ENCODE peak calls at places on chromosomes 6 and 20, in nine cellular contexts. One of them, this sample, is unnamed.

GRCh38 chr20:53757472-53757913 is 163.9 kb upstream of the ZNF217 start:
- DNase-seq in mammary epithelial cell: peak
- DNase-seq in AG04450: no peak
- DNase-seq in heart right ventricle: no peak
- DNase-seq in Peyer's patch: no peak
- DNase-seq in brain microvascular endothelial cell: no peak
- DNase-seq in OCI-LY7: no peak
- DNase-seq in neural progenitor cell: no peak
- DNase-seq in activated B cell treated with CpG ODN at 0.5 μM for 24 hours: no peak
- DNase-seq in this sample: no peak

GRCh38 chr6:129598244-129599187 is 111.5 kb downstream of the ARHGAP18 start:
- DNase-seq in heart right ventricle: peak
- DNase-seq in activated B cell treated with CpG ODN at 0.5 μM for 24 hours: no peak
- DNase-seq in AG04450: peak
- DNase-seq in mammary epithelial cell: peak
- DNase-seq in Peyer's patch: no peak
- DNase-seq in OCI-LY7: peak
- DNase-seq in brain microvascular endothelial cell: peak
- DNase-seq in neural progenitor cell: peak
- DNase-seq in this sample: no peak

GRCh38 chr6:21886601-21887091 is 293.1 kb downstream of the SOX4 start:
- DNase-seq in neural progenitor cell: no peak
- DNase-seq in mammary epithelial cell: no peak
- DNase-seq in Peyer's patch: no peak
- DNase-seq in brain microvascular endothelial cell: peak
- DNase-seq in OCI-LY7: no peak
- DNase-seq in AG04450: no peak
- DNase-seq in activated B cell treated with CpG ODN at 0.5 μM for 24 hours: no peak
- DNase-seq in heart right ventricle: no peak
- DNase-seq in this sample: no peak

GRCh38 chr6:30944051-30944450 is 3.3 kb downstream of the MUCL3 start:
- DNase-seq in activated B cell treated with CpG ODN at 0.5 μM for 24 hours: no peak
- DNase-seq in mammary epithelial cell: no peak
- DNase-seq in heart right ventricle: no peak
- DNase-seq in AG04450: no peak
- DNase-seq in brain microvascular endothelial cell: no peak
- DNase-seq in Peyer's patch: no peak
- DNase-seq in neural progenitor cell: no peak
- DNase-seq in OCI-LY7: no peak
- DNase-seq in this sample: no peak

GRCh38 chr6:116210316-116210715 is 43.6 kb downstream of the TSPYL4 start:
- DNase-seq in OCI-LY7: no peak
- DNase-seq in neural progenitor cell: no peak
- DNase-seq in Peyer's patch: no peak
- DNase-seq in activated B cell treated with CpG ODN at 0.5 μM for 24 hours: no peak
- DNase-seq in AG04450: no peak
- DNase-seq in mammary epithelial cell: no peak
- DNase-seq in heart right ventricle: no peak
- DNase-seq in brain microvascular endothelial cell: no peak
- DNase-seq in this sample: no peak

GRCh38 chr20:49647509-49647908 is 66.2 kb downstream of the B4GALT5 start:
- DNase-seq in heart right ventricle: no peak
- DNase-seq in activated B cell treated with CpG ODN at 0.5 μM for 24 hours: no peak
- DNase-seq in brain microvascular endothelial cell: no peak
- DNase-seq in neural progenitor cell: no peak
- DNase-seq in Peyer's patch: no peak
- DNase-seq in mammary epithelial cell: no peak
- DNase-seq in AG04450: no peak
- DNase-seq in OCI-LY7: no peak
- DNase-seq in this sample: no peak

GRCh38 chr20:59785986-59786753 is 147.3 kb downstream of the SYCP2 start:
- DNase-seq in OCI-LY7: no peak
- DNase-seq in heart right ventricle: no peak
- DNase-seq in activated B cell treated with CpG ODN at 0.5 μM for 24 hours: no peak
- DNase-seq in neural progenitor cell: no peak
- DNase-seq in Peyer's patch: no peak
- DNase-seq in mammary epithelial cell: no peak
- DNase-seq in brain microvascular endothelial cell: no peak
- DNase-seq in AG04450: no peak
- DNase-seq in this sample: peak

GRCh38 chr20:59933296-59933848 is at the start of gene SYCP2:
- DNase-seq in activated B cell treated with CpG ODN at 0.5 μM for 24 hours: peak
- DNase-seq in AG04450: no peak
- DNase-seq in OCI-LY7: no peak
- DNase-seq in neural progenitor cell: no peak
- DNase-seq in Peyer's patch: peak
- DNase-seq in brain microvascular endothelial cell: peak
- DNase-seq in heart right ventricle: peak
- DNase-seq in mammary epithelial cell: peak
- DNase-seq in this sample: no peak

GRCh38 chr6:96812077-96812703 is 25.1 kb downstream of the GPR63 start:
- DNase-seq in Peyer's patch: no peak
- DNase-seq in activated B cell treated with CpG ODN at 0.5 μM for 24 hours: no peak
- DNase-seq in heart right ventricle: no peak
- DNase-seq in OCI-LY7: no peak
- DNase-seq in mammary epithelial cell: no peak
- DNase-seq in brain microvascular endothelial cell: no peak
- DNase-seq in neural progenitor cell: no peak
- DNase-seq in AG04450: no peak
- DNase-seq in this sample: no peak

GRCh38 chr20:41317536-41318270 is at the start of gene ZHX3:
- DNase-seq in neural progenitor cell: peak
- DNase-seq in mammary epithelial cell: peak
- DNase-seq in Peyer's patch: peak
- DNase-seq in brain microvascular endothelial cell: peak
- DNase-seq in AG04450: peak
- DNase-seq in heart right ventricle: peak
- DNase-seq in OCI-LY7: peak
- DNase-seq in activated B cell treated with CpG ODN at 0.5 μM for 24 hours: peak
- DNase-seq in this sample: peak

GRCh38 chr6:86793649-86794048 is 143.7 kb upstream of the HTR1E start:
- DNase-seq in mammary epithelial cell: no peak
- DNase-seq in heart right ventricle: no peak
- DNase-seq in brain microvascular endothelial cell: no peak
- DNase-seq in OCI-LY7: no peak
- DNase-seq in Peyer's patch: no peak
- DNase-seq in AG04450: no peak
- DNase-seq in neural progenitor cell: no peak
- DNase-seq in activated B cell treated with CpG ODN at 0.5 μM for 24 hours: no peak
- DNase-seq in this sample: no peak

GRCh38 chr6:11224252-11224965 is 8.1 kb downstream of the NEDD9 start:
- DNase-seq in activated B cell treated with CpG ODN at 0.5 μM for 24 hours: no peak
- DNase-seq in mammary epithelial cell: no peak
- DNase-seq in Peyer's patch: peak
- DNase-seq in neural progenitor cell: no peak
- DNase-seq in heart right ventricle: no peak
- DNase-seq in AG04450: no peak
- DNase-seq in brain microvascular endothelial cell: peak
- DNase-seq in OCI-LY7: no peak
- DNase-seq in this sample: no peak

GRCh38 chr6:42021847-42022754 is 28.2 kb upstream of the TAF8 start:
- DNase-seq in AG04450: no peak
- DNase-seq in OCI-LY7: peak
- DNase-seq in mammary epithelial cell: no peak
- DNase-seq in activated B cell treated with CpG ODN at 0.5 μM for 24 hours: peak
- DNase-seq in neural progenitor cell: no peak
- DNase-seq in heart right ventricle: no peak
- DNase-seq in Peyer's patch: peak
- DNase-seq in brain microvascular endothelial cell: no peak
- DNase-seq in this sample: peak

GRCh38 chr20:47926731-47927130 is 141.4 kb upstream of the SULF2 start:
- DNase-seq in Peyer's patch: no peak
- DNase-seq in neural progenitor cell: no peak
- DNase-seq in AG04450: no peak
- DNase-seq in activated B cell treated with CpG ODN at 0.5 μM for 24 hours: no peak
- DNase-seq in brain microvascular endothelial cell: no peak
- DNase-seq in mammary epithelial cell: peak
- DNase-seq in heart right ventricle: no peak
- DNase-seq in OCI-LY7: no peak
- DNase-seq in this sample: no peak

GRCh38 chr6:84021625-84022024 is 11.9 kb upstream of the MRAP2 start:
- DNase-seq in AG04450: no peak
- DNase-seq in mammary epithelial cell: no peak
- DNase-seq in brain microvascular endothelial cell: no peak
- DNase-seq in OCI-LY7: no peak
- DNase-seq in heart right ventricle: no peak
- DNase-seq in neural progenitor cell: no peak
- DNase-seq in activated B cell treated with CpG ODN at 0.5 μM for 24 hours: no peak
- DNase-seq in Peyer's patch: no peak
- DNase-seq in this sample: no peak

GRCh38 chr6:69942485-69942884 is 76.1 kb downstream of the COL19A1 start:
- DNase-seq in neural progenitor cell: no peak
- DNase-seq in brain microvascular endothelial cell: no peak
- DNase-seq in AG04450: no peak
- DNase-seq in Peyer's patch: no peak
- DNase-seq in activated B cell treated with CpG ODN at 0.5 μM for 24 hours: no peak
- DNase-seq in mammary epithelial cell: no peak
- DNase-seq in OCI-LY7: no peak
- DNase-seq in heart right ventricle: no peak
- DNase-seq in this sample: no peak

GRCh38 chr6:111533087-111533784 is 50.2 kb upstream of the REV3L start:
- DNase-seq in brain microvascular endothelial cell: no peak
- DNase-seq in mammary epithelial cell: no peak
- DNase-seq in heart right ventricle: no peak
- DNase-seq in OCI-LY7: no peak
- DNase-seq in neural progenitor cell: no peak
- DNase-seq in activated B cell treated with CpG ODN at 0.5 μM for 24 hours: no peak
- DNase-seq in Peyer's patch: no peak
- DNase-seq in AG04450: no peak
- DNase-seq in this sample: no peak

GRCh38 chr6:166949533-166950442 is 6.6 kb downstream of the RNASET2 start:
- DNase-seq in mammary epithelial cell: no peak
- DNase-seq in heart right ventricle: no peak
- DNase-seq in activated B cell treated with CpG ODN at 0.5 μM for 24 hours: no peak
- DNase-seq in neural progenitor cell: no peak
- DNase-seq in OCI-LY7: peak
- DNase-seq in AG04450: no peak
- DNase-seq in Peyer's patch: no peak
- DNase-seq in brain microvascular endothelial cell: no peak
- DNase-seq in this sample: no peak

GRCh38 chr20:56371977-56372376 is 13.2 kb downstream of the FAM210B start:
- DNase-seq in activated B cell treated with CpG ODN at 0.5 μM for 24 hours: no peak
- DNase-seq in heart right ventricle: no peak
- DNase-seq in neural progenitor cell: no peak
- DNase-seq in mammary epithelial cell: no peak
- DNase-seq in AG04450: no peak
- DNase-seq in Peyer's patch: no peak
- DNase-seq in OCI-LY7: no peak
- DNase-seq in brain microvascular endothelial cell: no peak
- DNase-seq in this sample: no peak

GRCh38 chr20:32631916-32632460 is 41.8 kb downstream of the C20orf203 start:
- DNase-seq in brain microvascular endothelial cell: no peak
- DNase-seq in OCI-LY7: no peak
- DNase-seq in AG04450: no peak
- DNase-seq in heart right ventricle: no peak
- DNase-seq in activated B cell treated with CpG ODN at 0.5 μM for 24 hours: no peak
- DNase-seq in neural progenitor cell: no peak
- DNase-seq in mammary epithelial cell: no peak
- DNase-seq in Peyer's patch: no peak
- DNase-seq in this sample: no peak

GRCh38 chr6:169287675-169288074 is 34.0 kb upstream of the THBS2 start:
- DNase-seq in neural progenitor cell: no peak
- DNase-seq in Peyer's patch: no peak
- DNase-seq in heart right ventricle: no peak
- DNase-seq in brain microvascular endothelial cell: no peak
- DNase-seq in AG04450: no peak
- DNase-seq in activated B cell treated with CpG ODN at 0.5 μM for 24 hours: no peak
- DNase-seq in mammary epithelial cell: no peak
- DNase-seq in OCI-LY7: no peak
- DNase-seq in this sample: no peak
- TF ChIP-seq CTCF in neural progenitor cell: no peak
- TF ChIP-seq CTCF in Peyer's patch: no peak
- TF ChIP-seq CTCF in heart right ventricle: no peak
- TF ChIP-seq CTCF in brain microvascular endothelial cell: peak
- TF ChIP-seq CTCF in AG04450: peak
- TF ChIP-seq CTCF in activated B cell treated with CpG ODN at 0.5 μM for 24 hours: no peak
- TF ChIP-seq CTCF in mammary epithelial cell: no peak
- TF ChIP-seq CTCF in OCI-LY7: no peak
- TF ChIP-seq CTCF in this sample: peak

GRCh38 chr20:51562334-51563140 is 20.0 kb upstream of the NFATC2 start:
- DNase-seq in activated B cell treated with CpG ODN at 0.5 μM for 24 hours: peak
- DNase-seq in Peyer's patch: peak
- DNase-seq in heart right ventricle: peak
- DNase-seq in brain microvascular endothelial cell: peak
- DNase-seq in mammary epithelial cell: peak
- DNase-seq in neural progenitor cell: peak
- DNase-seq in OCI-LY7: no peak
- DNase-seq in AG04450: peak
- DNase-seq in this sample: no peak
- TF ChIP-seq CTCF in activated B cell treated with CpG ODN at 0.5 μM for 24 hours: no peak
- TF ChIP-seq CTCF in Peyer's patch: no peak
- TF ChIP-seq CTCF in heart right ventricle: peak
- TF ChIP-seq CTCF in brain microvascular endothelial cell: peak
- TF ChIP-seq CTCF in mammary epithelial cell: no peak
- TF ChIP-seq CTCF in neural progenitor cell: peak
- TF ChIP-seq CTCF in OCI-LY7: no peak
- TF ChIP-seq CTCF in AG04450: peak
- TF ChIP-seq CTCF in this sample: peak

DNA sequence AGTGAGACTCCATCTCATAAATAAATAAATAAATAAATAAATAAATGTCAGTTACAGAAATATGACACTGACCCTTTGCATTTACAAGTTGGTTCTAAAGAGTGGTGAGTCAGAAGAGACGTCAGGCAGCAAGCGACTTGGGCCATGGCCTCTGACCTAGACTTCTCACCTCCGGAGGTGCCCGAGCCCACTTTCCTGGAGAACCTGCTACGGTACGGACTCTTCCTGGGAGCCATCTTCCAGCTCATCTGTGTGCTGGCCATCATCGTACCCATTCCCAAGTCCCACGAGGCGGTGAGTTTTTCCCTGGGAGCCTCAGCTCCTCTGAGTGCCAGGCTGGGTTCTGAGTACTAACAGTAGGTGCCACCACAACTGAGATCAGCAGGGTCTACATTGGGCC is 11.7 kb downstream of the MANBAL start:
- DNase-seq in neural progenitor cell: no peak
- DNase-seq in mammary epithelial cell: no peak
- DNase-seq in AG04450: no peak
- DNase-seq in heart right ventricle: no peak
- DNase-seq in brain microvascular endothelial cell: no peak
- DNase-seq in Peyer's patch: peak
- DNase-seq in activated B cell treated with CpG ODN at 0.5 μM for 24 hours: no peak
- DNase-seq in OCI-LY7: no peak
- DNase-seq in this sample: no peak
- TF ChIP-seq CTCF in neural progenitor cell: no peak
- TF ChIP-seq CTCF in mammary epithelial cell: no peak
- TF ChIP-seq CTCF in AG04450: no peak
- TF ChIP-seq CTCF in heart right ventricle: no peak
- TF ChIP-seq CTCF in brain microvascular endothelial cell: no peak
- TF ChIP-seq CTCF in Peyer's patch: no peak
- TF ChIP-seq CTCF in activated B cell treated with CpG ODN at 0.5 μM for 24 hours: no peak
- TF ChIP-seq CTCF in OCI-LY7: no peak
- TF ChIP-seq CTCF in this sample: no peak

DNA sequence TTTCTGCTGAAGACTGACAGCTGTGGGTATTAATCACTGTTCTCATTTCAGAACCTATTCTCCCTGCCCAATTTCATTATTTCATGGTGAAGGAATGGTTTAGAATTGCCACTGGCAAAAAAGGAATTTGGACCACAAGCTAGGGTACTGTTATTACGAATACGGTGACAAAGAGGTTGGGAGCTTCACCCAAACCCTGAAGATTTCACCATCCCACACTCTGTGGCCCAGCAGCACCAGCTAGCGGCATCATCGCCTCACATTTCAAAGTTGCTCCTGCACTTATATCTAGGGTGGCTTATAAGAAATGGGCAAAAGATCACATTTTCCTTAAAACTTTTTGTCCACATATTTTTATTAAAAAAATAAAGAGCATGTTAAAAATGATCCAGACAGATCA is 236.1 kb downstream of the SYNDIG1 start:
- DNase-seq in activated B cell treated with CpG ODN at 0.5 μM for 24 hours: no peak
- DNase-seq in brain microvascular endothelial cell: no peak
- DNase-seq in heart right ventricle: no peak
- DNase-seq in OCI-LY7: no peak
- DNase-seq in AG04450: no peak
- DNase-seq in neural progenitor cell: no peak
- DNase-seq in mammary epithelial cell: no peak
- DNase-seq in Peyer's patch: no peak
- DNase-seq in this sample: no peak
- TF ChIP-seq CTCF in activated B cell treated with CpG ODN at 0.5 μM for 24 hours: no peak
- TF ChIP-seq CTCF in brain microvascular endothelial cell: no peak
- TF ChIP-seq CTCF in heart right ventricle: no peak
- TF ChIP-seq CTCF in OCI-LY7: no peak
- TF ChIP-seq CTCF in AG04450: no peak
- TF ChIP-seq CTCF in neural progenitor cell: no peak
- TF ChIP-seq CTCF in mammary epithelial cell: no peak
- TF ChIP-seq CTCF in Peyer's patch: no peak
- TF ChIP-seq CTCF in this sample: no peak

This sample was measured in chondrocyte.